ENCODE peak calls at places on chromosomes 5 and 9, in five cellular contexts. V, C, D, F and Q are unnamed samples.

GRCh38 chr5:140243855-140244254 is 59.0 kb downstream of the PFDN1 start:
- DNase-seq in V (no peak), C (no peak), D (no peak), F (no peak), Q (no peak)

GRCh38 chr5:10797246-10797645 is 36.2 kb upstream of the DAP start:
- DNase-seq in V (no peak), C (no peak), D (no peak), F (no peak), Q (no peak)

GRCh38 chr5:394671-395155 is 48.3 kb upstream of the EXOC3 start:
- DNase-seq in V (no peak), C (no peak), D (no peak), F (no peak), Q (peak)

GRCh38 chr5:65262094-65262493 is 219.6 kb downstream of the ADAMTS6 start:
- DNase-seq in V (no peak), C (no peak), D (peak), F (no peak), Q (peak)

GRCh38 chr5:41445937-41446563 is 64.4 kb downstream of the PLCXD3 start:
- DNase-seq in V (no peak), C (no peak), D (no peak), F (no peak), Q (no peak)

GRCh38 chr5:75242067-75242466 is 5.4 kb upstream of the ANKRD31 start:
- DNase-seq in V (no peak), C (no peak), D (no peak), F (no peak), Q (no peak)

GRCh38 chr5:58787982-58788381 is 205.1 kb downstream of the RAB3C start:
- DNase-seq in V (no peak), C (no peak), D (no peak), F (no peak), Q (no peak)

GRCh38 chr5:11494340-11494739 is 409.9 kb downstream of the CTNND2 start:
- DNase-seq in V (no peak), C (no peak), D (no peak), F (no peak), Q (no peak)

GRCh38 chr9:2502760-2503159 is 118.8 kb upstream of the VLDLR start:
- DNase-seq in V (no peak), C (no peak), D (no peak), F (no peak), Q (no peak)

GRCh38 chr9:129558551-129559505 is 62.1 kb downstream of the C9orf50 start:
- DNase-seq in V (peak), C (no peak), D (no peak), F (no peak), Q (no peak)

GRCh38 chr9:108040783-108041182 is 551.2 kb upstream of the KLF4 start:
- DNase-seq in V (no peak), C (no peak), D (peak), F (no peak), Q (no peak)

GRCh38 chr5:146390469-146390868 is 51.8 kb downstream of the POU4F3 start:
- DNase-seq in V (no peak), C (no peak), D (no peak), F (no peak), Q (no peak)
- TF ChIP-seq CTCF in V (peak), C (no peak), D (peak), F (no peak), Q (no peak)

DNA sequence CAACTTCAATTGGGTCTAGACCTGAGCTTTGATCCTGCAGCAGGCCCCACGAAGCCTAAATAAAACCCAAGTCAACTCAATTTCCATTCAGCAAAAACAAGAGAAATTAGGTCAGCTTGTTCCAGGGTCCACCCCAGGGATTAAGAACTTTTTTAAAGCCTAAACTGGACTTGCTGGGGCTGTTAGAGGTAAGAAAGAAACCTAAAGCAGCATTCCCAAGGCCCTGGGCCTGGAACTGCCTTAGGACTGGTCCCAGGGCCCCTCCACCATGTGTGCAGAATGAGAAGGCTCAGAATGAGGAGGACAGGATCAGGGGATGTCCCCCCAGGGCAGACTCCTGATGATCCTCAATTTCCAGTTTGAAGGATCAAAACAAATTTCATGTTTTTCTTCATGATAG is 64.7 kb downstream of the DENND1A start:
- DNase-seq in V (no peak), C (no peak), D (no peak), F (no peak), Q (no peak)
- TF ChIP-seq CTCF in V (no peak), C (no peak), D (no peak), F (no peak), Q (no peak)

GRCh38 chr5:31237159-31237558 is 43.7 kb downstream of the CDH6 start:
- DNase-seq in V (no peak), C (no peak), D (no peak), F (no peak), Q (no peak)
- TF ChIP-seq CTCF in V (no peak), C (no peak), D (no peak), F (no peak), Q (no peak)

GRCh38 chr9:32434892-32435291 is 50.4 kb downstream of the ACO1 start:
- DNase-seq in V (no peak), C (no peak), D (no peak), F (no peak), Q (no peak)

GRCh38 chr9:32431196-32431595 is 46.8 kb downstream of the ACO1 start:
- DNase-seq in V (no peak), C (no peak), D (no peak), F (no peak), Q (no peak)

GRCh38 chr9:32427111-32427873 is 42.8 kb downstream of the ACO1 start:
- DNase-seq in V (no peak), C (no peak), D (no peak), F (no peak), Q (no peak)

GRCh38 chr9:32430720-32431119 is 46.3 kb downstream of the ACO1 start:
- DNase-seq in V (no peak), C (no peak), D (no peak), F (no peak), Q (no peak)

GRCh38 chr9:32431940-32432555 is 47.6 kb downstream of the ACO1 start:
- DNase-seq in V (peak), C (no peak), D (no peak), F (peak), Q (no peak)
- TF ChIP-seq CTCF in V (peak), C (peak), D (peak), F (peak), Q (peak)

DNA sequence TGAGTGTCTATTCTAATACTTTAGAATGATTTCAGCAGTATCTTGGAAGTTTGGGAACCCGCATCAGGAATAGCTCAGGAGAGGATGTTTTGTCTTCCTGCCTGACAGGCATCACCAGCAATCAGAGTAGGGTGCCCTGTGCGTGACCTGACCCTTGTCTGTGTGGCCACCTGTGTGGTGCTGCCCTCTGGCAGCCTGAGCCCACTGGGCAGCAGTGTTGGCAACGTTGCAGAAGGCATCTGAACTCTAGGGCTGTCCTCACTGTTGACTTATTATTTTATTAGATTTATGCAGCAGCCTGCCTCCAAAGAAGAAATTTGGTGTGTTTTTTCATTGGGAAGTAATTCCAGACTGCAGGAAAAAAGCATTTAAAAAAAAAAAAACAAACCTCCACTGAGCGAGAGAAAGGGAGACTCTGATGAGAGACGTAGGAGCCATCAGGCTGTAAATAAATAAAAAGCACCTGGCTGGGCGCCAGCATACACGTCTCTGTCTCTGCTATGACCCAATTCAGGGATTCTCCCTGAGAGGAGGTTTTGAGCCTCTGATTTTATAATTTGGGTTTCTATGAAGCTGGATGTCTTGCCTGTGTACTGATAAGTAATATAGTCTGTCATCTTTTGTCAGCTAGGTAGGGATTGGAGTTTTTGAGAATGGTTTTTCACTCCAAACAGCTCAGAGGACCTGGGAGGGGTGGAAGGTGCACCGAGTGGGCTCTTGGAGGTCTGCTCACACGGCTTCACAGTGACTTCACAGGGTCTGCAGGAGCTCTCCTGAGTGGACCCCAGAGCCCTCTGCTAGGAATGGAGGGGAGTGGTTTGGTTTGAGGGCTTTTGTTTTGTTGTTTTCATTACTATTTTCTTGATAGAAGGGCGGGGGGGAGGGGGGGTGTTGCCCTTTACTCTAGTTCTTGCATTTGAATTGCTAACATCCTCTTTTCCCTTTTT is 48.9 kb downstream of the FAM78A start:
- DNase-seq in V (no peak), C (no peak), D (no peak), F (no peak), Q (no peak)
- TF ChIP-seq CTCF in V (no peak), C (no peak), D (no peak), F (no peak), Q (no peak)

DNA sequence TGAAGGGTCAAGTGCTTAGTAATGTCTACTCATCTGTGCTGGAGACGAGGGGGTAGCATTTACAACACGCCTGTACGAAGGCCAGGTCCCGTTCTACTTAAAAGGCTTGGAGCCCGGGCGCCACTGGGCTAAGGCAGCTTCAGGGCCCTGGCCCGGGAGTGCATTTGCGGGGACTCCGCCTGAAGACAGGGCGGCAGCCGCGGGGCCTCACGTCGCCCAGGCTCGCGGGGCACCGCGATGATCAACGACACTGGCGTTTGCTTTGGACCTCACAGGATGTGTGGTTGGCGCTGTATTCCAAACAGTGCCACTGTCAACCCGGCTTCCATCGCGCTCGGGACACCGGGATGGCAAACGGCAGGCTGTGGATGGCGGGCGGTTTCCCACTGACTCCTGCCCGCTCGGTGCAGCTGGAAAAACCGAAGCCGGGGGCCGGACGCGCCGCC is 1.1 kb upstream of the TENT4A start:
- DNase-seq in V (peak), C (peak), D (no peak), F (peak), Q (no peak)
- TF ChIP-seq CTCF in V (no peak), C (no peak), D (no peak), F (peak), Q (no peak)

GRCh38 chr9:119667163-119667562 is 297.9 kb upstream of the BRINP1 start:
- DNase-seq in V (no peak), C (no peak), D (no peak), F (no peak), Q (no peak)
- TF ChIP-seq CTCF in V (no peak), C (no peak), D (no peak), F (no peak), Q (no peak)

DNA sequence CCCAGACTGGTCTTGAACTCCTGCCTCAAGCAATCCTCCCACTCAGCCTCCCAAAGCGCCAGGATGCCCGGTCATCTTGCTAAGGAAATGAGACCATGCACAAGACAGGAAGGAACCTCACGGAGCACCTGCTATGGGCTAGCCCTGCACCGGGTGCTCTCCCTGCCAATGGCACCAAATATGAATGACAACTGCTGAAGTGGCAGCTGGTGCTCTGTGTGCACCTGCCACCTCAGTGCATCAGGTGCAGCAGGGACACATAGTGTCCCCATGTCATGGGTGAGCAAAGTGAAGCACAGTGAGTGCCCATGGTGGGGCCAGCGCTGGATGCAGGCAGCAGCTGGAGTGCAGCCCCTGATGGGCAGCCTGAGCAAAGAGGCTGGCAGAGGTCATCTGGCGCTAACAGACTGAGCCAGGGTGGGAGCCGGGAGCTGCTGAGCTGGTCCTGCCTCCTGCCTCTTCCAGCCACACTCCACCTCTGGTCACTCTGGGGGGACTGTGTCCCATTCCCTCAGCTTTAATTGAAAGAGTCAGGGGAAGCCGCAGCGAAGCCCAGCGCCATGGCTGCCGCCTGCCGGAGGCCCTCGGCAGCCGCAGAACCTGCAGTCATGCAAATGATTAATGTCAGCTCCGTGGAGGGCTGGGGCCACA is 46.4 kb downstream of the BARX1 start:
- DNase-seq in V (no peak), C (no peak), D (no peak), F (no peak), Q (no peak)
- TF ChIP-seq CTCF in V (no peak), C (no peak), D (no peak), F (peak), Q (no peak)

DNA sequence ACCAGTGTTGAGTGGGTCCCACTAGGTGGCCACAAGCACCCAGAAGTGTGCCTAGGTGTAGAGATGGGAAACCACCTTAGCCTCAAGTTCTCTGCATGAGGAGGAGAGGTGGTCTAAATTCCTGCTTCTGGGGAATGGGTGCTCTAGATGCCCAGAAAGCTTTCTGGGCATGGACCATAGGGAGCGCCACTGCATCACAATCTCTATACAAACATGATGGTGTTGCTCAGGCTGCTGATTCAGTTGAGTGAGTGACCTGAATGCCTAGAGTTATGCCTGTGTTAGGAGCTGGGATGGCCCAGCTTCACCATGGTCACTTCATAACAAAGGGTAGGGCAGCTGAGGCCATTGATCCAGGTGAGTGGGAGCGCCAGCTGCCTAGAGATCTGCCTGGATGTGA is 667.9 kb upstream of the ARRDC3 start:
- DNase-seq in V (no peak), C (no peak), D (no peak), F (no peak), Q (no peak)
- TF ChIP-seq CTCF in V (no peak), C (no peak), D (no peak), F (no peak), Q (no peak)